ENCODE peak calls at places on chromosome 21, in five cellular contexts. One of them, this sample, is unnamed.

GRCh38 chr21:45584786-45585185 is 42.5 kb upstream of the SLC19A1 start:
- DNase-seq in osteocyte: no peak
- DNase-seq in foreskin fibroblast: no peak
- DNase-seq in AG04450: no peak
- DNase-seq in mammary epithelial cell: no peak
- DNase-seq in this sample: no peak

GRCh38 chr21:45386336-45386727 is 18.6 kb upstream of the COL18A1 start:
- DNase-seq in mammary epithelial cell: no peak
- DNase-seq in osteocyte: no peak
- DNase-seq in foreskin fibroblast: peak
- DNase-seq in AG04450: no peak
- DNase-seq in this sample: no peak

GRCh38 chr21:38631171-38631570 is 132.9 kb upstream of the ERG start:
- DNase-seq in AG04450: no peak
- DNase-seq in osteocyte: no peak
- DNase-seq in foreskin fibroblast: no peak
- DNase-seq in mammary epithelial cell: peak
- DNase-seq in this sample: no peak

GRCh38 chr21:31530364-31530763 is 129.1 kb upstream of the SOD1 start:
- DNase-seq in AG04450: no peak
- DNase-seq in foreskin fibroblast: no peak
- DNase-seq in osteocyte: no peak
- DNase-seq in mammary epithelial cell: no peak
- DNase-seq in this sample: no peak

GRCh38 chr21:42997053-42997452 is 22.7 kb downstream of the PKNOX1 start:
- DNase-seq in osteocyte: no peak
- DNase-seq in mammary epithelial cell: peak
- DNase-seq in foreskin fibroblast: peak
- DNase-seq in AG04450: peak
- DNase-seq in this sample: peak

GRCh38 chr21:42684109-42684916 is 30.9 kb downstream of the PDE9A start:
- DNase-seq in AG04450: no peak
- DNase-seq in mammary epithelial cell: no peak
- DNase-seq in foreskin fibroblast: no peak
- DNase-seq in osteocyte: no peak
- DNase-seq in this sample: no peak

GRCh38 chr21:41673071-41673470 is 93.8 kb downstream of the RIPK4 start:
- DNase-seq in foreskin fibroblast: no peak
- DNase-seq in AG04450: no peak
- DNase-seq in osteocyte: no peak
- DNase-seq in mammary epithelial cell: no peak
- DNase-seq in this sample: no peak

GRCh38 chr21:45328198-45329087 is 40.7 kb upstream of the POFUT2 start:
- DNase-seq in AG04450: no peak
- DNase-seq in osteocyte: no peak
- DNase-seq in foreskin fibroblast: no peak
- DNase-seq in mammary epithelial cell: no peak
- DNase-seq in this sample: no peak

GRCh38 chr21:38323721-38324591 is 67.2 kb downstream of the KCNJ15 start:
- DNase-seq in mammary epithelial cell: peak
- DNase-seq in osteocyte: peak
- DNase-seq in AG04450: peak
- DNase-seq in foreskin fibroblast: peak
- DNase-seq in this sample: no peak

GRCh38 chr21:25453524-25453923 is 153.8 kb downstream of the MRPL39 start:
- DNase-seq in osteocyte: no peak
- DNase-seq in AG04450: no peak
- DNase-seq in mammary epithelial cell: no peak
- DNase-seq in foreskin fibroblast: peak
- DNase-seq in this sample: no peak

GRCh38 chr21:34864370-34865209 is 184.5 kb downstream of the RUNX1 start:
- DNase-seq in foreskin fibroblast: no peak
- DNase-seq in mammary epithelial cell: no peak
- DNase-seq in AG04450: no peak
- DNase-seq in osteocyte: no peak
- DNase-seq in this sample: no peak
- TF ChIP-seq CTCF in foreskin fibroblast: no peak
- TF ChIP-seq CTCF in mammary epithelial cell: no peak
- TF ChIP-seq CTCF in AG04450: no peak
- TF ChIP-seq CTCF in osteocyte: no peak
- TF ChIP-seq CTCF in this sample: no peak

GRCh38 chr21:15520811-15521643 is 208.8 kb upstream of the USP25 start:
- DNase-seq in osteocyte: no peak
- DNase-seq in mammary epithelial cell: no peak
- DNase-seq in foreskin fibroblast: peak
- DNase-seq in AG04450: no peak
- DNase-seq in this sample: no peak
- TF ChIP-seq CTCF in osteocyte: peak
- TF ChIP-seq CTCF in mammary epithelial cell: peak
- TF ChIP-seq CTCF in foreskin fibroblast: peak
- TF ChIP-seq CTCF in AG04450: peak
- TF ChIP-seq CTCF in this sample: peak

DNA sequence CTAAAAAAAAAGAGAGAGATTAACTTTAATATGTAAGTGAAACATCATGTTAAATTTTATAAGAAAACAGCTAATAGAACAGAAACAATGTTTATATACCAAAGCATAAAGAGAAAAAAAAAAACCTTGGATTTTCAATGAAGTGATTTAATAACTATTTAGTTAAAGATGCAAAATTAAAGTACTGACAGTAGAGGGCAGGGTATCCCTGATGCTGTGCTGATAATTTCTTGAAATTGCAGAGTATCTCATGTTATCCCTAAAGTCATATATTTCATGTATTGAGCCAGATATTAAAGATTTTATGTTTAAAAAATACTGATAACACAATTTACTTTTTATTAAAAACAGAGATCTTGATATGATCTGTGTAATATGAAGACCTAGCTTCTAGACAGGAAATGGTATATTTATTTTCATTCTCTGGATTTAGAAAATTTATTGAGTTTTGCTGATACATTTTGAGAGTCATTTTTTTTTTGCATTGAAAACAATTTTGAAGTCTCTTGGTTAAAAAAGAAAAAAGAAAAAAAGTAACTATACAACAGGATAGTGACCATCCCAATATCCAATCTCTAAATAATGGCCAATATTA is 273.2 kb downstream of the USP25 start:
- DNase-seq in AG04450: no peak
- DNase-seq in osteocyte: no peak
- DNase-seq in foreskin fibroblast: peak
- DNase-seq in mammary epithelial cell: no peak
- DNase-seq in this sample: no peak
- TF ChIP-seq CTCF in AG04450: peak
- TF ChIP-seq CTCF in osteocyte: peak
- TF ChIP-seq CTCF in foreskin fibroblast: peak
- TF ChIP-seq CTCF in mammary epithelial cell: peak
- TF ChIP-seq CTCF in this sample: peak

GRCh38 chr21:46639489-46640386 is 4.3 kb downstream of the PRMT2 start:
- DNase-seq in AG04450: no peak
- DNase-seq in mammary epithelial cell: no peak
- DNase-seq in osteocyte: no peak
- DNase-seq in foreskin fibroblast: no peak
- DNase-seq in this sample: no peak
- TF ChIP-seq CTCF in AG04450: peak
- TF ChIP-seq CTCF in mammary epithelial cell: peak
- TF ChIP-seq CTCF in osteocyte: peak
- TF ChIP-seq CTCF in foreskin fibroblast: peak
- TF ChIP-seq CTCF in this sample: peak

GRCh38 chr21:14382835-14383595 is at the start of gene HSPA13:
- DNase-seq in mammary epithelial cell: peak
- DNase-seq in foreskin fibroblast: peak
- DNase-seq in AG04450: peak
- DNase-seq in osteocyte: peak
- DNase-seq in this sample: peak

GRCh38 chr21:14388282-14388681 is 5.3 kb upstream of the HSPA13 start:
- DNase-seq in osteocyte: no peak
- DNase-seq in mammary epithelial cell: no peak
- DNase-seq in foreskin fibroblast: no peak
- DNase-seq in AG04450: no peak
- DNase-seq in this sample: no peak

GRCh38 chr21:14384453-14384852 is 1.5 kb upstream of the HSPA13 start:
- DNase-seq in osteocyte: no peak
- DNase-seq in foreskin fibroblast: no peak
- DNase-seq in AG04450: no peak
- DNase-seq in mammary epithelial cell: no peak
- DNase-seq in this sample: no peak

GRCh38 chr21:14382486-14382834 is 486 bp downstream of the HSPA13 start:
- DNase-seq in mammary epithelial cell: no peak
- DNase-seq in AG04450: no peak
- DNase-seq in osteocyte: no peak
- DNase-seq in foreskin fibroblast: peak
- DNase-seq in this sample: no peak

DNA sequence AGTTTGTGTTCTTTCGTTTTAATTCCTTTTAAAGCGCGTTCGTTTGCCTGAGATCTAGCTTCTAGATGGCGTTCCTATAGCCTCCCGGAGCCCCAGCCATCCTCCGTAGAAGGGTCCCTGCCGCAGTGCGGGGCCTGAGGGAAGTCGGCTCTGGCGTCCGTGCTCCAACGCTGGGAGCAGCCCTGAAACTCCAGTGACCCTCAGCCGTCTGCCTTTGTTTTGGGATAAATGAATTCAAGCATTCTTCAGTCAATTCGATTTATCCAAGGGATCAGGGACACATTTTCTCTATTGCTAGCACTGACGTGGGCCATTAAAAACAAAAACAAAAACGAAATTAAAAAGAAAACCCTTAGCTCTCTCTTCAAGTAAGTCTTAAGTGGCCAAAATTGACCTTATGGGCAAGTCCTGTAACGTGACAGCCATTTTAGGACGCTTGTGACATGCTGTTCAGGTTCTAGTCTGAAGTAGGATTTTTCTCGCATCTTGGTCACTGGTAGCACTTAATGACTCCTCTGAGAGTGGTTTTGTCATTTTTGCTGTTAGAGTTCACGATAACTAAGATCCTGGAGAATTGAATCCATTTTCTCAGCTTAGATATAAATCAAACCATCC is 757 bp upstream of the HSPA13 start:
- DNase-seq in mammary epithelial cell: no peak
- DNase-seq in AG04450: no peak
- DNase-seq in foreskin fibroblast: no peak
- DNase-seq in osteocyte: no peak
- DNase-seq in this sample: no peak
- TF ChIP-seq CTCF in mammary epithelial cell: no peak
- TF ChIP-seq CTCF in AG04450: peak
- TF ChIP-seq CTCF in foreskin fibroblast: no peak
- TF ChIP-seq CTCF in osteocyte: no peak
- TF ChIP-seq CTCF in this sample: no peak

GRCh38 chr21:23725576-23725975 is 1881.7 kb downstream of the MRPL39 start:
- DNase-seq in osteocyte: no peak
- DNase-seq in AG04450: no peak
- DNase-seq in mammary epithelial cell: no peak
- DNase-seq in foreskin fibroblast: no peak
- DNase-seq in this sample: no peak
- TF ChIP-seq CTCF in osteocyte: no peak
- TF ChIP-seq CTCF in AG04450: no peak
- TF ChIP-seq CTCF in mammary epithelial cell: no peak
- TF ChIP-seq CTCF in foreskin fibroblast: no peak
- TF ChIP-seq CTCF in this sample: no peak

GRCh38 chr21:33359446-33359845 is 34.7 kb downstream of the IFNAR1 start:
- DNase-seq in AG04450: no peak
- DNase-seq in foreskin fibroblast: no peak
- DNase-seq in mammary epithelial cell: no peak
- DNase-seq in osteocyte: no peak
- DNase-seq in this sample: no peak
- TF ChIP-seq CTCF in AG04450: no peak
- TF ChIP-seq CTCF in foreskin fibroblast: no peak
- TF ChIP-seq CTCF in mammary epithelial cell: no peak
- TF ChIP-seq CTCF in osteocyte: no peak
- TF ChIP-seq CTCF in this sample: no peak

DNA sequence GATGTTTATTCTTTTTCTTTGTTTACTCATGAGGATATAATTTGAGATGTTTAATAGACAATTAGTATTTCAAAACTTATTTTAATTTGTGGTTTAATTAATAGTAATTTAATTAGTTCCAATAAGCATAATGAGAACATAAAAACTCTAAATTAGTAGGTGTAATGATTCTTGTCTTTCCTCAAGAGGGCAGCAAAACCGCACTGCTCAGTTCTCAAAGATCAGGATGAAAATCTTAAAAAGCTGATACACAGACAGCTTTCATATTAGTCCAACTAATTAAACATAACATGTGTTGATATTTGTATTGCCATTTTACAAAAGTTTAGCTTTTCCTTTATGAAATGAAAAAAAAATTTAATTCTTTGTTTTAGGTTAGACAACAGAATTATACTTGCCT is 106.7 kb upstream of the C21orf91 start:
- DNase-seq in mammary epithelial cell: no peak
- DNase-seq in foreskin fibroblast: peak
- DNase-seq in AG04450: no peak
- DNase-seq in osteocyte: no peak
- DNase-seq in this sample: no peak
- TF ChIP-seq CTCF in mammary epithelial cell: peak
- TF ChIP-seq CTCF in foreskin fibroblast: peak
- TF ChIP-seq CTCF in AG04450: peak
- TF ChIP-seq CTCF in osteocyte: peak
- TF ChIP-seq CTCF in this sample: peak